ENCODE peak calls at places on chromosomes 2 and 18, in seven cellular contexts. G, L, E, N, Q, T and Y are unnamed samples.

GRCh38 chr2:142786922-142787702 is 90.4 kb upstream of the KYNU start:
- DNase-seq in G (no peak), L (no peak), E (no peak), T (no peak), N (no peak), Q (no peak), Y (no peak)

GRCh38 chr18:8499810-8500663 is 109.2 kb upstream of the RAB12 start:
- DNase-seq in Q (no peak), G (no peak), T (no peak), N (no peak), L (no peak), E (no peak), Y (no peak)

GRCh38 chr2:39511786-39512433 is 74.8 kb upstream of the MAP4K3 start:
- DNase-seq in L (no peak), Q (no peak), G (no peak), T (no peak), N (no peak), E (no peak), Y (no peak)

GRCh38 chr2:195898505-195898904 is 170.1 kb downstream of the DNAH7 start:
- DNase-seq in G (peak), T (peak), N (peak), Q (no peak), L (peak), E (peak), Y (peak)

GRCh38 chr2:233807966-233808892 is 30.1 kb downstream of the MROH2A start:
- DNase-seq in G (no peak), E (no peak), L (no peak), T (no peak), N (no peak), Q (no peak), Y (no peak)

GRCh38 chr18:76524900-76525698 is 30.1 kb upstream of the ZNF516 start:
- DNase-seq in Q (no peak), G (no peak), E (peak), N (peak), L (no peak), T (no peak), Y (no peak)

GRCh38 chr2:176124358-176125214 is 2.1 kb downstream of the HOXD9 start:
- DNase-seq in T (no peak), N (no peak), G (no peak), Q (no peak), L (no peak), E (no peak), Y (no peak)

GRCh38 chr2:116098049-116098448 is 1655.6 kb downstream of the DPP10 start:
- DNase-seq in E (no peak), L (no peak), G (no peak), T (no peak), Q (no peak), N (no peak), Y (no peak)

GRCh38 chr2:26563686-26564085 is 77.5 kb downstream of the CIB4 start:
- DNase-seq in L (no peak), Q (no peak), G (no peak), N (no peak), T (peak), E (no peak), Y (no peak)

GRCh38 chr2:206176886-206177285 is 17.2 kb downstream of the EEF1B2 start:
- DNase-seq in E (no peak), T (no peak), Q (no peak), G (no peak), L (no peak), N (no peak), Y (no peak)